ENCODE peak calls at places on chromosome 1, in five cellular contexts. One of them, this sample, is unnamed. For H3K9me3, the result is how much of the 10 kb centered on the place peaks cover.

GRCh38 chr1:33347650-33347992 is 26.7 kb upstream of the A3GALT2 start:
- DNase-seq in ascending aorta: no peak
- DNase-seq in adrenal gland: peak
- DNase-seq in mucosa of descending colon: peak
- DNase-seq in stomach: no peak
- DNase-seq in this sample: no peak

GRCh38 chr1:155981266-155982088 is 3.1 kb upstream of the ARHGEF2 start:
- DNase-seq in ascending aorta: no peak
- DNase-seq in adrenal gland: no peak
- DNase-seq in mucosa of descending colon: peak
- DNase-seq in stomach: no peak
- DNase-seq in this sample: no peak

GRCh38 chr1:87330201-87330953 is 1.7 kb downstream of the LMO4 start:
- DNase-seq in ascending aorta: no peak
- DNase-seq in adrenal gland: no peak
- DNase-seq in mucosa of descending colon: peak
- DNase-seq in stomach: peak
- DNase-seq in this sample: peak

GRCh38 chr1:54229281-54229891 is 29.4 kb downstream of the MRPL37 start:
- DNase-seq in ascending aorta: no peak
- DNase-seq in adrenal gland: peak
- DNase-seq in mucosa of descending colon: no peak
- DNase-seq in stomach: no peak
- DNase-seq in this sample: peak

GRCh38 chr1:209307836-209308235 is 275.7 kb upstream of the CAMK1G start:
- DNase-seq in ascending aorta: no peak
- DNase-seq in adrenal gland: no peak
- DNase-seq in mucosa of descending colon: no peak
- DNase-seq in stomach: no peak
- DNase-seq in this sample: no peak

GRCh38 chr1:43454270-43455011 is 710 bp upstream of the HYI start:
- DNase-seq in ascending aorta: no peak
- DNase-seq in adrenal gland: peak
- DNase-seq in mucosa of descending colon: peak
- DNase-seq in stomach: peak
- DNase-seq in this sample: peak

GRCh38 chr1:232435746-232436145 is 194.2 kb downstream of the SIPA1L2 start:
- DNase-seq in ascending aorta: no peak
- DNase-seq in adrenal gland: no peak
- DNase-seq in mucosa of descending colon: no peak
- DNase-seq in stomach: no peak
- DNase-seq in this sample: no peak

GRCh38 chr1:9249534-9250335 is 15.2 kb downstream of the H6PD start:
- DNase-seq in ascending aorta: no peak
- DNase-seq in adrenal gland: peak
- DNase-seq in mucosa of descending colon: peak
- DNase-seq in stomach: peak
- DNase-seq in this sample: peak

GRCh38 chr1:17874231-17874630 is 119.1 kb downstream of the ACTL8 start:
- DNase-seq in ascending aorta: no peak
- DNase-seq in adrenal gland: no peak
- DNase-seq in mucosa of descending colon: no peak
- DNase-seq in stomach: no peak
- DNase-seq in this sample: no peak

GRCh38 chr1:55476445-55477015 is 261.4 kb upstream of the USP24 start:
- DNase-seq in ascending aorta: no peak
- DNase-seq in adrenal gland: no peak
- DNase-seq in mucosa of descending colon: no peak
- DNase-seq in stomach: no peak
- DNase-seq in this sample: no peak

GRCh38 chr1:229882621-229883020 is 184.4 kb upstream of the GALNT2 start:
- DNase-seq in ascending aorta: no peak
- DNase-seq in adrenal gland: no peak
- DNase-seq in mucosa of descending colon: no peak
- DNase-seq in stomach: no peak
- DNase-seq in this sample: no peak

GRCh38 chr1:110829955-110830553 is 42.9 kb upstream of the CD53 start:
- DNase-seq in ascending aorta: no peak
- DNase-seq in adrenal gland: no peak
- DNase-seq in mucosa of descending colon: peak
- DNase-seq in stomach: no peak
- DNase-seq in this sample: no peak

GRCh38 chr1:52904590-52905375 is 16.8 kb downstream of the ECHDC2 start:
- DNase-seq in ascending aorta: no peak
- DNase-seq in adrenal gland: no peak
- DNase-seq in mucosa of descending colon: peak
- DNase-seq in stomach: peak
- DNase-seq in this sample: no peak

GRCh38 chr1:171805395-171806115 is 24.1 kb downstream of the METTL13 start:
- DNase-seq in ascending aorta: no peak
- DNase-seq in adrenal gland: no peak
- DNase-seq in mucosa of descending colon: no peak
- DNase-seq in stomach: no peak
- DNase-seq in this sample: no peak

GRCh38 chr1:98677288-98677687 is 15.8 kb downstream of the SNX7 start:
- DNase-seq in ascending aorta: no peak
- DNase-seq in adrenal gland: no peak
- DNase-seq in mucosa of descending colon: no peak
- DNase-seq in stomach: peak
- DNase-seq in this sample: no peak

GRCh38 chr1:8004113-8004802 is 21.9 kb downstream of the ERRFI1 start:
- DNase-seq in ascending aorta: no peak
- DNase-seq in adrenal gland: no peak
- DNase-seq in mucosa of descending colon: no peak
- DNase-seq in stomach: no peak
- DNase-seq in this sample: peak

GRCh38 chr1:20829531-20829930 is 42.4 kb upstream of the HP1BP3 start:
- DNase-seq in ascending aorta: no peak
- DNase-seq in adrenal gland: no peak
- DNase-seq in mucosa of descending colon: no peak
- DNase-seq in stomach: no peak
- DNase-seq in this sample: no peak

GRCh38 chr1:153697191-153697872 is 18.8 kb downstream of the NPR1 start:
- DNase-seq in ascending aorta: peak
- DNase-seq in adrenal gland: peak
- DNase-seq in mucosa of descending colon: no peak
- DNase-seq in stomach: no peak
- DNase-seq in this sample: peak

GRCh38 chr1:10668241-10668761 is 128.1 kb downstream of the CASZ1 start:
- DNase-seq in ascending aorta: no peak
- DNase-seq in adrenal gland: no peak
- DNase-seq in mucosa of descending colon: no peak
- DNase-seq in stomach: peak
- DNase-seq in this sample: no peak

GRCh38 chr1:168468042-168468809 is 75.6 kb downstream of the XCL2 start:
- DNase-seq in ascending aorta: no peak
- DNase-seq in adrenal gland: no peak
- DNase-seq in mucosa of descending colon: no peak
- DNase-seq in stomach: no peak
- DNase-seq in this sample: no peak

GRCh38 chr1:204080163-204080903 is 7.4 kb downstream of the SOX13 start:
- DNase-seq in ascending aorta: peak
- DNase-seq in adrenal gland: peak
- DNase-seq in mucosa of descending colon: peak
- DNase-seq in stomach: peak
- DNase-seq in this sample: peak

GRCh38 chr1:24909388-24909898 is 20.6 kb downstream of the RUNX3 start:
- DNase-seq in ascending aorta: no peak
- DNase-seq in adrenal gland: peak
- DNase-seq in mucosa of descending colon: peak
- DNase-seq in stomach: peak
- DNase-seq in this sample: peak

GRCh38 chr1:87478231-87478630 is 149.6 kb downstream of the LMO4 start:
- DNase-seq in ascending aorta: no peak
- DNase-seq in adrenal gland: no peak
- DNase-seq in mucosa of descending colon: peak
- DNase-seq in stomach: no peak
- DNase-seq in this sample: peak

GRCh38 chr1:24043345-24044032 is 63.4 kb upstream of the SRSF10 start:
- DNase-seq in ascending aorta: no peak
- DNase-seq in adrenal gland: no peak
- DNase-seq in mucosa of descending colon: no peak
- DNase-seq in stomach: no peak
- DNase-seq in this sample: no peak

GRCh38 chr1:184215274-184215925 is 163.9 kb downstream of the TSEN15 start:
- DNase-seq in ascending aorta: no peak
- DNase-seq in adrenal gland: no peak
- DNase-seq in mucosa of descending colon: no peak
- DNase-seq in stomach: no peak
- DNase-seq in this sample: no peak

GRCh38 chr1:1833916-1834325 is 55.7 kb upstream of the NADK start:
- DNase-seq in ascending aorta: no peak
- DNase-seq in adrenal gland: no peak
- DNase-seq in mucosa of descending colon: no peak
- DNase-seq in stomach: no peak
- DNase-seq in this sample: no peak

GRCh38 chr1:153774036-153774435 is 1.2 kb upstream of the SLC27A3 start:
- DNase-seq in ascending aorta: no peak
- DNase-seq in adrenal gland: no peak
- DNase-seq in mucosa of descending colon: no peak
- DNase-seq in stomach: no peak
- DNase-seq in this sample: no peak

GRCh38 chr1:216331211-216331610 is 92.0 kb downstream of the USH2A start:
- DNase-seq in ascending aorta: no peak
- DNase-seq in adrenal gland: no peak
- DNase-seq in mucosa of descending colon: no peak
- DNase-seq in stomach: no peak
- DNase-seq in this sample: no peak

GRCh38 chr1:25140073-25140797 is 92.1 kb downstream of the SYF2 start:
- DNase-seq in ascending aorta: no peak
- DNase-seq in adrenal gland: no peak
- DNase-seq in mucosa of descending colon: no peak
- DNase-seq in stomach: no peak
- DNase-seq in this sample: no peak

GRCh38 chr1:8914471-8914870 is 31.2 kb upstream of the CA6 start:
- DNase-seq in ascending aorta: no peak
- DNase-seq in adrenal gland: no peak
- DNase-seq in mucosa of descending colon: no peak
- DNase-seq in stomach: no peak
- DNase-seq in this sample: no peak

GRCh38 chr1:239603530-239603929 is 217.2 kb downstream of the CHRM3 start:
- DNase-seq in ascending aorta: no peak
- DNase-seq in adrenal gland: no peak
- DNase-seq in mucosa of descending colon: no peak
- DNase-seq in stomach: no peak
- DNase-seq in this sample: no peak
- H3K9me3 ChIP-seq in ascending aorta: under half
- H3K9me3 ChIP-seq in adrenal gland: under half
- H3K9me3 ChIP-seq in mucosa of descending colon: under half
- H3K9me3 ChIP-seq in stomach: under half
- H3K9me3 ChIP-seq in this sample: under half

DNA sequence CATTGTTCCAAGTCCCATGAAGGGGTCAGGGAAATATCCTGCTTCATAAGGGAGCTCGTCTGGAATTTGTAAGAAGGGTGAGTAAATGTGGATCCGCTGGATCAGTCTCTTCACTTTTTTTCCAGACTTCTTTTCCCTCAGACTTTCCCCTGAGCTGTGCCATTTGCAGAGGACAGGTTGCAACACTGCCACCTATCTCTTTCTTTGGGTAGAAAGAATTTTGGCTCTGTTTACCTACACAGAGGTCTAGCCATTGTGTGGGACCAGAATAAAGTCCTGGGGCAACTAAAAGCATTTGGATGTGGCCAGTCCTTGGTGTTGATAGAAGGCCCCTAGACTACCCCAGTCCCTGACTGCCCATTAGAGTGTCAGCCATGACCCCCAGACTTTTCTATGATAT is 1146.7 kb upstream of the PRMT6 start:
- DNase-seq in ascending aorta: no peak
- DNase-seq in adrenal gland: no peak
- DNase-seq in mucosa of descending colon: no peak
- DNase-seq in stomach: no peak
- DNase-seq in this sample: no peak
- TF ChIP-seq CTCF in ascending aorta: no peak
- TF ChIP-seq CTCF in adrenal gland: no peak
- TF ChIP-seq CTCF in mucosa of descending colon: no peak
- TF ChIP-seq CTCF in stomach: no peak
- TF ChIP-seq CTCF in this sample: no peak

GRCh38 chr1:68706639-68707317 is 209.9 kb upstream of the DEPDC1 start:
- DNase-seq in ascending aorta: no peak
- DNase-seq in adrenal gland: no peak
- DNase-seq in mucosa of descending colon: no peak
- DNase-seq in stomach: no peak
- DNase-seq in this sample: no peak

GRCh38 chr1:68703921-68704354 is 207.1 kb upstream of the DEPDC1 start:
- DNase-seq in ascending aorta: no peak
- DNase-seq in adrenal gland: no peak
- DNase-seq in mucosa of descending colon: no peak
- DNase-seq in stomach: no peak
- DNase-seq in this sample: no peak

DNA sequence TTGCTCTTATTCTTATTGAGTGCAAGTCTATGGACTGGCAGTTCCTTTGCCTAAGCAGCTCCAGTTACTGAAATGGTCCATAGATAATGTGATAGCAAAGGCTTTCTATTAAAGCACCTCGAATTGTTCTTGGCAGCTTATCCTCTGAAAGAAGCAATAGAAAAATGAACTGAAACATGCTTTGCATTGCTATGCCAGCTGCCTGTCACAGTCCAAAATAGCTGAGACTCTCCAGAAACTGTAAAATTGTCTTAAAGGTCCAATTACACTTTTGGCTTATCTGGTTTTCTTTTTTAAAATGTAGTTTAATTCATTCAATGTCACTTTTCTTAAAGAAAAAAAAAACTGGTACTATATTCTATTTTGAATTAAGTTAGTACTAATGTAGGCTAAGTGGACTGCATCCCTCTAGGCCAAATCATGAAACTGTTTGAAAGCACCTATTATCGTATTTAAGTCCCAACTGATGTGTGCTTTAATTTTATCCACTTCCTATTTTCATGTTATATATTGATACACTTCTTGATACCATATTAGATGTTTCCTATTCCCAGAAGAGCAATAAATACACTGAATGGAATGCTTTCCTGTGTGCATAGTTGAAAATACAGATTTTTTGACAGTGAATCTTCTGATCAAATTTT is 208.0 kb upstream of the DEPDC1 start:
- DNase-seq in ascending aorta: no peak
- DNase-seq in adrenal gland: no peak
- DNase-seq in mucosa of descending colon: no peak
- DNase-seq in stomach: no peak
- DNase-seq in this sample: no peak
- H3K9me3 ChIP-seq in ascending aorta: under half
- H3K9me3 ChIP-seq in adrenal gland: under half
- H3K9me3 ChIP-seq in mucosa of descending colon: under half
- H3K9me3 ChIP-seq in stomach: under half
- H3K9me3 ChIP-seq in this sample: under half

DNA sequence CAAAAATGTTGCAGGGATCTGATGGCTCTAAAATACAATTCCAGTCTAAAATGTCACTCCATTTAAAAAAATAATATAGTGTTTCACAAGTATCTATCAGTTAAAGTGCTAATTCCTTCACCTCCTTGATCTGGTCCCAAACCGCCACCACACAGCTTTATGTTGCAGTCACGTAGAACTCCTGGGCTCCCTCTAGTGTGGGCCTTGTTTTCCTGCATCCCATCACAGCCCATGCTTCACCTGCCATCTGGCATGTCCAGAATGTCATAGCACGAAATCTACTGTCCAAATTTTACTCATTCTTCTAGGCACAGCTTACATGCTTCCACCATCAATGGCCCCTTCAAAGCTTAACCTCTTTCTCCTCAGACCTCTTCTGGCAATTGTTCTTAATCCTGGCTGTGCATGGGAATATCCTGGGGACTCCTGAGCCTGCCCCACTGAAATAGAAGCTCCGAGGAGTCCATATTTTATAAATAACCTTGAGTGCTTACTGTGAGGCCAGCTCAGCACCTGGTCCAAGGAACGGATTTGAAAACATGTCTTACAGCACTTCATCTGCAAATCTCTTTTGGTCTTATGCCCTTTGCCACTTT is 15.5 kb downstream of the FYB2 start:
- DNase-seq in ascending aorta: no peak
- DNase-seq in adrenal gland: peak
- DNase-seq in mucosa of descending colon: peak
- DNase-seq in stomach: peak
- DNase-seq in this sample: peak
- TF ChIP-seq CTCF in ascending aorta: no peak
- TF ChIP-seq CTCF in adrenal gland: peak
- TF ChIP-seq CTCF in mucosa of descending colon: no peak
- TF ChIP-seq CTCF in stomach: peak
- TF ChIP-seq CTCF in this sample: peak